ENCODE peak calls at places on chromosomes 11 and 22, in five cellular contexts. One of them, this sample, is unnamed.

GRCh38 chr22:50010676-50011446 is 1.7 kb downstream of the IL17REL start:
- DNase-seq in NCI-H1694 treated with DMSO at 0.1 percent for 48 hours: no peak
- DNase-seq in H9: peak
- DNase-seq in fibroblast of the aortic adventitia: no peak
- DNase-seq in EH: no peak
- DNase-seq in this sample: no peak

GRCh38 chr11:74726547-74727182 is 4.6 kb downstream of the CHRDL2 start:
- DNase-seq in EH: peak
- DNase-seq in NCI-H1694 treated with DMSO at 0.1 percent for 48 hours: peak
- DNase-seq in fibroblast of the aortic adventitia: peak
- DNase-seq in H9: peak
- DNase-seq in this sample: peak

GRCh38 chr11:120773501-120774031 is 250.3 kb upstream of the TBCEL start:
- DNase-seq in H9: no peak
- DNase-seq in fibroblast of the aortic adventitia: peak
- DNase-seq in EH: peak
- DNase-seq in NCI-H1694 treated with DMSO at 0.1 percent for 48 hours: no peak
- DNase-seq in this sample: no peak

GRCh38 chr11:65792456-65792855 is 5.6 kb downstream of the OVOL1 start:
- DNase-seq in EH: no peak
- DNase-seq in H9: no peak
- DNase-seq in NCI-H1694 treated with DMSO at 0.1 percent for 48 hours: no peak
- DNase-seq in fibroblast of the aortic adventitia: no peak
- DNase-seq in this sample: no peak

GRCh38 chr11:8676458-8676857 is 6.0 kb downstream of the TRIM66 start:
- DNase-seq in NCI-H1694 treated with DMSO at 0.1 percent for 48 hours: no peak
- DNase-seq in H9: no peak
- DNase-seq in fibroblast of the aortic adventitia: no peak
- DNase-seq in EH: no peak
- DNase-seq in this sample: no peak

GRCh38 chr22:37983860-37984791 is at the start of gene SOX10:
- DNase-seq in fibroblast of the aortic adventitia: no peak
- DNase-seq in NCI-H1694 treated with DMSO at 0.1 percent for 48 hours: no peak
- DNase-seq in H9: peak
- DNase-seq in EH: no peak
- DNase-seq in this sample: no peak

GRCh38 chr11:126480410-126481302 is 125.2 kb downstream of the ST3GAL4 start:
- DNase-seq in H9: peak
- DNase-seq in fibroblast of the aortic adventitia: peak
- DNase-seq in NCI-H1694 treated with DMSO at 0.1 percent for 48 hours: peak
- DNase-seq in EH: peak
- DNase-seq in this sample: peak

GRCh38 chr11:68843703-68844312 is 2.1 kb upstream of the CPT1A start:
- DNase-seq in EH: peak
- DNase-seq in H9: peak
- DNase-seq in NCI-H1694 treated with DMSO at 0.1 percent for 48 hours: no peak
- DNase-seq in fibroblast of the aortic adventitia: no peak
- DNase-seq in this sample: no peak

GRCh38 chr22:46754826-46755225 is 7.6 kb upstream of the TBC1D22A start:
- DNase-seq in fibroblast of the aortic adventitia: no peak
- DNase-seq in EH: no peak
- DNase-seq in H9: no peak
- DNase-seq in NCI-H1694 treated with DMSO at 0.1 percent for 48 hours: no peak
- DNase-seq in this sample: no peak

GRCh38 chr11:129373489-129373953 is 2.1 kb upstream of the BARX2 start:
- DNase-seq in NCI-H1694 treated with DMSO at 0.1 percent for 48 hours: no peak
- DNase-seq in fibroblast of the aortic adventitia: no peak
- DNase-seq in H9: no peak
- DNase-seq in EH: peak
- DNase-seq in this sample: no peak

GRCh38 chr11:72144807-72145565 is 9.5 kb downstream of the FOLR3 start:
- DNase-seq in EH: peak
- DNase-seq in NCI-H1694 treated with DMSO at 0.1 percent for 48 hours: no peak
- DNase-seq in fibroblast of the aortic adventitia: peak
- DNase-seq in H9: no peak
- DNase-seq in this sample: peak

GRCh38 chr11:73792584-73792983 is 4.9 kb downstream of the MRPL48 start:
- DNase-seq in EH: no peak
- DNase-seq in H9: no peak
- DNase-seq in NCI-H1694 treated with DMSO at 0.1 percent for 48 hours: no peak
- DNase-seq in fibroblast of the aortic adventitia: no peak
- DNase-seq in this sample: no peak

This sample was measured in AG09319.